ENCODE peak calls at places on chromosomes 2 and 18, in ten cellular contexts. One of them, this sample, is unnamed.

GRCh38 chr2:190513877-190514276 is 20.6 kb downstream of the NEMP2 start:
- DNase-seq in naive thymus-derived CD4-positive, alpha-beta T cell: no peak
- DNase-seq in esophagus muscularis mucosa: no peak
- DNase-seq in NCI-H1092: no peak
- DNase-seq in T-helper 1 cell: no peak
- DNase-seq in skeletal muscle cell: no peak
- DNase-seq in epithelial cell of proximal tubule: no peak
- DNase-seq in upper lobe of right lung: no peak
- DNase-seq in CD4-positive, CD25-positive, alpha-beta regulatory T cell: no peak
- DNase-seq in endothelial cell: no peak
- DNase-seq in this sample: no peak

GRCh38 chr2:29066271-29066860 is 8.0 kb downstream of the PCARE start:
- DNase-seq in epithelial cell of proximal tubule: no peak
- DNase-seq in CD4-positive, CD25-positive, alpha-beta regulatory T cell: no peak
- DNase-seq in esophagus muscularis mucosa: no peak
- DNase-seq in upper lobe of right lung: no peak
- DNase-seq in skeletal muscle cell: peak
- DNase-seq in NCI-H1092: no peak
- DNase-seq in endothelial cell: no peak
- DNase-seq in naive thymus-derived CD4-positive, alpha-beta T cell: no peak
- DNase-seq in T-helper 1 cell: no peak
- DNase-seq in this sample: no peak

GRCh38 chr2:225670111-225670974 is 270.8 kb downstream of the NYAP2 start:
- DNase-seq in skeletal muscle cell: no peak
- DNase-seq in naive thymus-derived CD4-positive, alpha-beta T cell: no peak
- DNase-seq in NCI-H1092: no peak
- DNase-seq in T-helper 1 cell: no peak
- DNase-seq in epithelial cell of proximal tubule: no peak
- DNase-seq in esophagus muscularis mucosa: no peak
- DNase-seq in CD4-positive, CD25-positive, alpha-beta regulatory T cell: no peak
- DNase-seq in endothelial cell: no peak
- DNase-seq in upper lobe of right lung: no peak
- DNase-seq in this sample: peak

GRCh38 chr2:174778479-174778962 is 14.2 kb upstream of the CHRNA1 start:
- DNase-seq in esophagus muscularis mucosa: no peak
- DNase-seq in endothelial cell: no peak
- DNase-seq in NCI-H1092: no peak
- DNase-seq in skeletal muscle cell: peak
- DNase-seq in naive thymus-derived CD4-positive, alpha-beta T cell: peak
- DNase-seq in epithelial cell of proximal tubule: no peak
- DNase-seq in upper lobe of right lung: peak
- DNase-seq in T-helper 1 cell: peak
- DNase-seq in CD4-positive, CD25-positive, alpha-beta regulatory T cell: peak
- DNase-seq in this sample: no peak

GRCh38 chr2:191983591-191983990 is 136.7 kb upstream of the CAVIN2 start:
- DNase-seq in endothelial cell: no peak
- DNase-seq in naive thymus-derived CD4-positive, alpha-beta T cell: no peak
- DNase-seq in skeletal muscle cell: no peak
- DNase-seq in CD4-positive, CD25-positive, alpha-beta regulatory T cell: no peak
- DNase-seq in NCI-H1092: no peak
- DNase-seq in upper lobe of right lung: no peak
- DNase-seq in esophagus muscularis mucosa: no peak
- DNase-seq in epithelial cell of proximal tubule: no peak
- DNase-seq in T-helper 1 cell: no peak
- DNase-seq in this sample: no peak

GRCh38 chr2:233968556-233968955 is 51.4 kb downstream of the TRPM8 start:
- DNase-seq in NCI-H1092: no peak
- DNase-seq in esophagus muscularis mucosa: no peak
- DNase-seq in epithelial cell of proximal tubule: no peak
- DNase-seq in upper lobe of right lung: no peak
- DNase-seq in endothelial cell: no peak
- DNase-seq in CD4-positive, CD25-positive, alpha-beta regulatory T cell: no peak
- DNase-seq in naive thymus-derived CD4-positive, alpha-beta T cell: no peak
- DNase-seq in T-helper 1 cell: no peak
- DNase-seq in skeletal muscle cell: no peak
- DNase-seq in this sample: no peak

GRCh38 chr2:117820444-117820843 is 6.0 kb downstream of the DDX18 start:
- DNase-seq in NCI-H1092: no peak
- DNase-seq in upper lobe of right lung: no peak
- DNase-seq in naive thymus-derived CD4-positive, alpha-beta T cell: no peak
- DNase-seq in T-helper 1 cell: no peak
- DNase-seq in epithelial cell of proximal tubule: no peak
- DNase-seq in CD4-positive, CD25-positive, alpha-beta regulatory T cell: no peak
- DNase-seq in esophagus muscularis mucosa: no peak
- DNase-seq in skeletal muscle cell: no peak
- DNase-seq in endothelial cell: no peak
- DNase-seq in this sample: no peak

GRCh38 chr2:134988994-134989605 is 58.1 kb downstream of the MAP3K19 start:
- DNase-seq in epithelial cell of proximal tubule: no peak
- DNase-seq in NCI-H1092: no peak
- DNase-seq in naive thymus-derived CD4-positive, alpha-beta T cell: no peak
- DNase-seq in T-helper 1 cell: no peak
- DNase-seq in upper lobe of right lung: no peak
- DNase-seq in skeletal muscle cell: peak
- DNase-seq in esophagus muscularis mucosa: no peak
- DNase-seq in endothelial cell: no peak
- DNase-seq in CD4-positive, CD25-positive, alpha-beta regulatory T cell: peak
- DNase-seq in this sample: peak

GRCh38 chr2:223032187-223033142 is 19.5 kb upstream of the KCNE4 start:
- DNase-seq in T-helper 1 cell: no peak
- DNase-seq in esophagus muscularis mucosa: no peak
- DNase-seq in upper lobe of right lung: no peak
- DNase-seq in NCI-H1092: no peak
- DNase-seq in skeletal muscle cell: no peak
- DNase-seq in epithelial cell of proximal tubule: no peak
- DNase-seq in naive thymus-derived CD4-positive, alpha-beta T cell: no peak
- DNase-seq in endothelial cell: no peak
- DNase-seq in CD4-positive, CD25-positive, alpha-beta regulatory T cell: no peak
- DNase-seq in this sample: no peak

GRCh38 chr2:179017958-179018357 is 32.0 kb downstream of the CCDC141 start:
- DNase-seq in skeletal muscle cell: no peak
- DNase-seq in endothelial cell: no peak
- DNase-seq in epithelial cell of proximal tubule: no peak
- DNase-seq in upper lobe of right lung: no peak
- DNase-seq in T-helper 1 cell: no peak
- DNase-seq in NCI-H1092: no peak
- DNase-seq in naive thymus-derived CD4-positive, alpha-beta T cell: no peak
- DNase-seq in CD4-positive, CD25-positive, alpha-beta regulatory T cell: no peak
- DNase-seq in esophagus muscularis mucosa: no peak
- DNase-seq in this sample: no peak

GRCh38 chr2:47127862-47128543 is 27.1 kb downstream of the STPG4 start:
- DNase-seq in naive thymus-derived CD4-positive, alpha-beta T cell: no peak
- DNase-seq in CD4-positive, CD25-positive, alpha-beta regulatory T cell: no peak
- DNase-seq in esophagus muscularis mucosa: peak
- DNase-seq in upper lobe of right lung: no peak
- DNase-seq in T-helper 1 cell: no peak
- DNase-seq in NCI-H1092: no peak
- DNase-seq in skeletal muscle cell: no peak
- DNase-seq in epithelial cell of proximal tubule: no peak
- DNase-seq in endothelial cell: no peak
- DNase-seq in this sample: no peak

GRCh38 chr2:20470211-20470610 is 23.3 kb downstream of the RHOB start:
- DNase-seq in endothelial cell: no peak
- DNase-seq in naive thymus-derived CD4-positive, alpha-beta T cell: no peak
- DNase-seq in skeletal muscle cell: no peak
- DNase-seq in epithelial cell of proximal tubule: no peak
- DNase-seq in NCI-H1092: no peak
- DNase-seq in CD4-positive, CD25-positive, alpha-beta regulatory T cell: no peak
- DNase-seq in esophagus muscularis mucosa: no peak
- DNase-seq in T-helper 1 cell: no peak
- DNase-seq in upper lobe of right lung: peak
- DNase-seq in this sample: no peak

GRCh38 chr2:219350938-219351280 is 18.4 kb upstream of the RESP18 start:
- DNase-seq in CD4-positive, CD25-positive, alpha-beta regulatory T cell: no peak
- DNase-seq in NCI-H1092: no peak
- DNase-seq in epithelial cell of proximal tubule: no peak
- DNase-seq in T-helper 1 cell: no peak
- DNase-seq in endothelial cell: no peak
- DNase-seq in naive thymus-derived CD4-positive, alpha-beta T cell: no peak
- DNase-seq in upper lobe of right lung: no peak
- DNase-seq in esophagus muscularis mucosa: no peak
- DNase-seq in skeletal muscle cell: no peak
- DNase-seq in this sample: no peak

GRCh38 chr2:79670198-79670597 is 157.3 kb downstream of the CTNNA2 start:
- DNase-seq in T-helper 1 cell: no peak
- DNase-seq in naive thymus-derived CD4-positive, alpha-beta T cell: no peak
- DNase-seq in epithelial cell of proximal tubule: no peak
- DNase-seq in CD4-positive, CD25-positive, alpha-beta regulatory T cell: no peak
- DNase-seq in upper lobe of right lung: no peak
- DNase-seq in NCI-H1092: no peak
- DNase-seq in endothelial cell: peak
- DNase-seq in skeletal muscle cell: no peak
- DNase-seq in esophagus muscularis mucosa: no peak
- DNase-seq in this sample: no peak

GRCh38 chr2:28052691-28053090 is 162.2 kb downstream of the BABAM2 start:
- DNase-seq in NCI-H1092: no peak
- DNase-seq in T-helper 1 cell: no peak
- DNase-seq in skeletal muscle cell: no peak
- DNase-seq in CD4-positive, CD25-positive, alpha-beta regulatory T cell: no peak
- DNase-seq in esophagus muscularis mucosa: no peak
- DNase-seq in epithelial cell of proximal tubule: no peak
- DNase-seq in upper lobe of right lung: no peak
- DNase-seq in endothelial cell: no peak
- DNase-seq in naive thymus-derived CD4-positive, alpha-beta T cell: no peak
- DNase-seq in this sample: no peak

GRCh38 chr18:79681484-79682387 is 2.1 kb downstream of the CTDP1 start:
- DNase-seq in esophagus muscularis mucosa: no peak
- DNase-seq in epithelial cell of proximal tubule: no peak
- DNase-seq in NCI-H1092: no peak
- DNase-seq in upper lobe of right lung: no peak
- DNase-seq in skeletal muscle cell: no peak
- DNase-seq in T-helper 1 cell: peak
- DNase-seq in naive thymus-derived CD4-positive, alpha-beta T cell: no peak
- DNase-seq in CD4-positive, CD25-positive, alpha-beta regulatory T cell: peak
- DNase-seq in endothelial cell: no peak
- DNase-seq in this sample: no peak

GRCh38 chr2:6780765-6781274 is 84.9 kb downstream of the CMPK2 start:
- DNase-seq in skeletal muscle cell: peak
- DNase-seq in upper lobe of right lung: peak
- DNase-seq in CD4-positive, CD25-positive, alpha-beta regulatory T cell: peak
- DNase-seq in epithelial cell of proximal tubule: no peak
- DNase-seq in naive thymus-derived CD4-positive, alpha-beta T cell: no peak
- DNase-seq in T-helper 1 cell: no peak
- DNase-seq in endothelial cell: peak
- DNase-seq in esophagus muscularis mucosa: no peak
- DNase-seq in NCI-H1092: peak
- DNase-seq in this sample: peak

GRCh38 chr2:217947341-217948316 is 55.2 kb downstream of the TNS1 start:
- DNase-seq in NCI-H1092: no peak
- DNase-seq in naive thymus-derived CD4-positive, alpha-beta T cell: no peak
- DNase-seq in skeletal muscle cell: no peak
- DNase-seq in CD4-positive, CD25-positive, alpha-beta regulatory T cell: no peak
- DNase-seq in T-helper 1 cell: no peak
- DNase-seq in endothelial cell: no peak
- DNase-seq in upper lobe of right lung: peak
- DNase-seq in esophagus muscularis mucosa: no peak
- DNase-seq in epithelial cell of proximal tubule: no peak
- DNase-seq in this sample: no peak

GRCh38 chr2:105766300-105766866 is 21.7 kb downstream of the NCK2 start:
- DNase-seq in esophagus muscularis mucosa: no peak
- DNase-seq in epithelial cell of proximal tubule: no peak
- DNase-seq in T-helper 1 cell: no peak
- DNase-seq in skeletal muscle cell: no peak
- DNase-seq in naive thymus-derived CD4-positive, alpha-beta T cell: no peak
- DNase-seq in upper lobe of right lung: no peak
- DNase-seq in CD4-positive, CD25-positive, alpha-beta regulatory T cell: no peak
- DNase-seq in NCI-H1092: no peak
- DNase-seq in endothelial cell: no peak
- DNase-seq in this sample: no peak

GRCh38 chr2:164784376-164784775 is 57.2 kb downstream of the COBLL1 start:
- DNase-seq in naive thymus-derived CD4-positive, alpha-beta T cell: no peak
- DNase-seq in NCI-H1092: no peak
- DNase-seq in skeletal muscle cell: no peak
- DNase-seq in epithelial cell of proximal tubule: no peak
- DNase-seq in CD4-positive, CD25-positive, alpha-beta regulatory T cell: no peak
- DNase-seq in esophagus muscularis mucosa: no peak
- DNase-seq in T-helper 1 cell: no peak
- DNase-seq in upper lobe of right lung: no peak
- DNase-seq in endothelial cell: peak
- DNase-seq in this sample: no peak

GRCh38 chr2:101893676-101894381 is 97.9 kb upstream of the IL1R2 start:
- DNase-seq in CD4-positive, CD25-positive, alpha-beta regulatory T cell: no peak
- DNase-seq in skeletal muscle cell: no peak
- DNase-seq in endothelial cell: no peak
- DNase-seq in esophagus muscularis mucosa: no peak
- DNase-seq in upper lobe of right lung: no peak
- DNase-seq in epithelial cell of proximal tubule: no peak
- DNase-seq in naive thymus-derived CD4-positive, alpha-beta T cell: no peak
- DNase-seq in NCI-H1092: no peak
- DNase-seq in T-helper 1 cell: no peak
- DNase-seq in this sample: no peak

GRCh38 chr2:190417045-190417842 is 9.1 kb downstream of the MFSD6 start:
- DNase-seq in esophagus muscularis mucosa: no peak
- DNase-seq in NCI-H1092: no peak
- DNase-seq in endothelial cell: no peak
- DNase-seq in naive thymus-derived CD4-positive, alpha-beta T cell: no peak
- DNase-seq in T-helper 1 cell: no peak
- DNase-seq in epithelial cell of proximal tubule: no peak
- DNase-seq in upper lobe of right lung: no peak
- DNase-seq in CD4-positive, CD25-positive, alpha-beta regulatory T cell: no peak
- DNase-seq in skeletal muscle cell: no peak
- DNase-seq in this sample: no peak

GRCh38 chr2:237128026-237128703 is 42.5 kb downstream of the COPS8 start:
- DNase-seq in naive thymus-derived CD4-positive, alpha-beta T cell: no peak
- DNase-seq in upper lobe of right lung: peak
- DNase-seq in endothelial cell: peak
- DNase-seq in NCI-H1092: no peak
- DNase-seq in skeletal muscle cell: peak
- DNase-seq in CD4-positive, CD25-positive, alpha-beta regulatory T cell: no peak
- DNase-seq in T-helper 1 cell: no peak
- DNase-seq in esophagus muscularis mucosa: peak
- DNase-seq in epithelial cell of proximal tubule: peak
- DNase-seq in this sample: no peak

GRCh38 chr18:79695269-79695668 is 15.7 kb downstream of the CTDP1 start:
- DNase-seq in epithelial cell of proximal tubule: no peak
- DNase-seq in CD4-positive, CD25-positive, alpha-beta regulatory T cell: no peak
- DNase-seq in skeletal muscle cell: no peak
- DNase-seq in T-helper 1 cell: no peak
- DNase-seq in naive thymus-derived CD4-positive, alpha-beta T cell: no peak
- DNase-seq in NCI-H1092: no peak
- DNase-seq in upper lobe of right lung: no peak
- DNase-seq in endothelial cell: no peak
- DNase-seq in esophagus muscularis mucosa: no peak
- DNase-seq in this sample: no peak

GRCh38 chr18:14781671-14782070 is 33.7 kb downstream of the ANKRD30B start:
- DNase-seq in NCI-H1092: no peak
- DNase-seq in naive thymus-derived CD4-positive, alpha-beta T cell: no peak
- DNase-seq in upper lobe of right lung: no peak
- DNase-seq in endothelial cell: no peak
- DNase-seq in epithelial cell of proximal tubule: no peak
- DNase-seq in skeletal muscle cell: no peak
- DNase-seq in T-helper 1 cell: no peak
- DNase-seq in CD4-positive, CD25-positive, alpha-beta regulatory T cell: no peak
- DNase-seq in esophagus muscularis mucosa: no peak
- DNase-seq in this sample: no peak

GRCh38 chr2:38526195-38526594 is 76.5 kb downstream of the HNRNPLL start:
- DNase-seq in esophagus muscularis mucosa: no peak
- DNase-seq in endothelial cell: no peak
- DNase-seq in epithelial cell of proximal tubule: no peak
- DNase-seq in NCI-H1092: no peak
- DNase-seq in CD4-positive, CD25-positive, alpha-beta regulatory T cell: no peak
- DNase-seq in T-helper 1 cell: no peak
- DNase-seq in upper lobe of right lung: no peak
- DNase-seq in naive thymus-derived CD4-positive, alpha-beta T cell: no peak
- DNase-seq in skeletal muscle cell: no peak
- DNase-seq in this sample: no peak

GRCh38 chr2:21895200-21895599 is 771.4 kb downstream of the TDRD15 start:
- DNase-seq in CD4-positive, CD25-positive, alpha-beta regulatory T cell: no peak
- DNase-seq in T-helper 1 cell: no peak
- DNase-seq in NCI-H1092: no peak
- DNase-seq in naive thymus-derived CD4-positive, alpha-beta T cell: no peak
- DNase-seq in epithelial cell of proximal tubule: no peak
- DNase-seq in esophagus muscularis mucosa: no peak
- DNase-seq in endothelial cell: no peak
- DNase-seq in skeletal muscle cell: no peak
- DNase-seq in upper lobe of right lung: no peak
- DNase-seq in this sample: no peak

GRCh38 chr2:96329416-96329815 is 4.3 kb downstream of the ITPRIPL1 start:
- DNase-seq in upper lobe of right lung: no peak
- DNase-seq in epithelial cell of proximal tubule: no peak
- DNase-seq in T-helper 1 cell: no peak
- DNase-seq in NCI-H1092: no peak
- DNase-seq in naive thymus-derived CD4-positive, alpha-beta T cell: no peak
- DNase-seq in esophagus muscularis mucosa: no peak
- DNase-seq in skeletal muscle cell: peak
- DNase-seq in CD4-positive, CD25-positive, alpha-beta regulatory T cell: no peak
- DNase-seq in endothelial cell: no peak
- DNase-seq in this sample: peak